ENCODE peak calls at places on chromosomes 11 and 22, in four cellular contexts. Z is NCI-H226, B is hippocampal formation, D is endothelial cell of umbilical vein. L is an unnamed sample.

GRCh38 chr11:123135863-123136446 is 59.1 kb downstream of the CLMP start:
- DNase-seq in B (no peak), D (no peak), Z (no peak), L (no peak)

GRCh38 chr22:19051381-19051780 is 70.8 kb downstream of the DGCR2 start:
- DNase-seq in B (no peak), D (no peak), Z (no peak), L (no peak)

GRCh38 chr11:131571571-131571970 is 201.2 kb downstream of the NTM start:
- DNase-seq in B (no peak), D (no peak), Z (no peak), L (no peak)

GRCh38 chr22:23289851-23290724 is 109.8 kb downstream of the BCR start:
- DNase-seq in D (peak; percentile 55), Z (no peak), B (no peak), L (peak; percentile 80)

GRCh38 chr22:25169278-25170031 is 30.2 kb upstream of the CRYBB3 start:
- DNase-seq in D (no peak), Z (no peak), B (no peak), L (no peak)

GRCh38 chr11:36356201-36356600 is 60.1 kb downstream of the PRR5L start:
- DNase-seq in B (no peak), Z (no peak), D (no peak), L (no peak)

GRCh38 chr11:103125462-103125861 is 16.2 kb downstream of the DYNC2H1 start:
- DNase-seq in D (no peak), B (no peak), Z (no peak), L (no peak)

GRCh38 chr11:11476499-11476898 is 123.4 kb upstream of the CSNK2A3 start:
- DNase-seq in D (no peak), B (no peak), Z (no peak), L (no peak)

GRCh38 chr11:60966867-60967266 is 4.6 kb upstream of the CD6 start:
- DNase-seq in D (no peak), Z (no peak), B (no peak), L (no peak)

GRCh38 chr11:47004595-47005033 is 68.1 kb downstream of the CSTPP1 start:
- DNase-seq in D (peak; percentile 72), B (peak; percentile 34), Z (peak; percentile 95), L (peak; percentile 84)

GRCh38 chr11:117828641-117829368 is 4.3 kb upstream of the FXYD2 start:
- DNase-seq in B (no peak), Z (peak; percentile 58), D (peak; percentile 54), L (peak; percentile 75)

GRCh38 chr22:27483095-27483798 is 318.3 kb downstream of the MN1 start:
- DNase-seq in B (no peak), Z (no peak), D (no peak), L (no peak)

GRCh38 chr22:19497245-19497644 is 17.5 kb downstream of the CDC45 start:
- DNase-seq in B (no peak), D (peak; percentile 86), Z (no peak), L (peak; percentile 84)

GRCh38 chr11:117337061-117337460 is 9.4 kb downstream of the CEP164 start:
- DNase-seq in Z (no peak), B (no peak), D (no peak), L (no peak)

L was measured in AG08396.